ENCODE peak calls at places on chromosomes 5 and 9, in four cellular contexts. A, X, J and U are unnamed samples. For H3K9me3, the result is how much of the 10 kb centered on the place peaks cover.

GRCh38 chr9:34687631-34688030 is 3.4 kb downstream of the CCL19 start:
- DNase-seq in A (no peak), X (no peak), J (no peak), U (no peak)

GRCh38 chr5:35903631-35904203 is 34.7 kb downstream of the CAPSL start:
- DNase-seq in A (no peak), X (no peak), J (no peak), U (no peak)

GRCh38 chr9:121463026-121463827 is 36.4 kb downstream of the GGTA1 start:
- DNase-seq in A (peak), X (peak), J (no peak), U (no peak)

GRCh38 chr5:127941646-127942045 is 141.9 kb upstream of the SLC12A2 start:
- DNase-seq in A (peak), X (no peak), J (peak), U (no peak)

GRCh38 chr9:81984911-81985310 is 3.7 kb upstream of the SPATA31D1 start:
- DNase-seq in A (no peak), X (no peak), J (no peak), U (no peak)

GRCh38 chr5:103929310-103930003 is 366.9 kb upstream of the NUDT12 start:
- DNase-seq in A (no peak), X (no peak), J (no peak), U (no peak)

GRCh38 chr5:133234911-133235310 is 183.1 kb downstream of the HSPA4 start:
- DNase-seq in A (no peak), X (no peak), J (no peak), U (no peak)

GRCh38 chr9:83512621-83513020 is 25.6 kb downstream of the FRMD3 start:
- DNase-seq in A (no peak), X (no peak), J (no peak), U (no peak)

GRCh38 chr9:27165670-27166069 is 56.6 kb downstream of the TEK start:
- DNase-seq in A (no peak), X (no peak), J (no peak), U (no peak)

GRCh38 chr5:176624142-176624541 is 6.2 kb downstream of the SNCB start:
- DNase-seq in A (no peak), X (no peak), J (no peak), U (no peak)

GRCh38 chr5:149425729-149426128 is 46.6 kb upstream of the IL17B start:
- DNase-seq in A (no peak), X (no peak), J (no peak), U (no peak)

GRCh38 chr5:83654427-83654994 is 66.1 kb downstream of the HAPLN1 start:
- DNase-seq in A (no peak), X (no peak), J (no peak), U (no peak)

GRCh38 chr9:121999556-121999955 is 93.6 kb downstream of the TTLL11 start:
- DNase-seq in A (no peak), X (no peak), J (no peak), U (peak)

GRCh38 chr5:158174918-158175663 is 316.1 kb upstream of the CLINT1 start:
- DNase-seq in A (peak), X (peak), J (peak), U (no peak)

GRCh38 chr5:171420429-171421231 is 1.2 kb downstream of the FGF18 start:
- DNase-seq in A (peak), X (peak), J (peak), U (peak)

GRCh38 chr5:14595189-14595588 is 13.6 kb downstream of the OTULINL start:
- DNase-seq in A (no peak), X (no peak), J (no peak), U (no peak)

GRCh38 chr9:122498883-122499288 is 11.7 kb upstream of the OR1J2 start:
- DNase-seq in A (no peak), X (no peak), J (peak), U (no peak)

GRCh38 chr9:19552693-19553092 is 143.9 kb downstream of the ACER2 start:
- DNase-seq in A (no peak), X (no peak), J (no peak), U (no peak)

GRCh38 chr9:2389404-2389803 is 232.2 kb upstream of the VLDLR start:
- DNase-seq in A (no peak), X (no peak), J (no peak), U (no peak)

GRCh38 chr9:21576331-21577189 is 94.4 kb upstream of the IFNE start:
- DNase-seq in A (no peak), X (no peak), J (no peak), U (no peak)
- TF ChIP-seq POLR2AphosphoS5 in A (no peak), X (no peak), J (no peak), U (no peak)

GRCh38 chr9:36250079-36250478 is 8.2 kb downstream of the GNE start:
- DNase-seq in A (no peak), X (no peak), J (no peak), U (no peak)
- H3K9me3 ChIP-seq in A (under half), X (under half), J (under half), U (under half)

GRCh38 chr5:91151947-91152346 is 231.2 kb downstream of the ARRDC3 start:
- DNase-seq in A (peak), X (peak), J (peak), U (no peak)
- TF ChIP-seq POLR2AphosphoS5 in A (peak), X (peak), J (peak), U (no peak)

DNA sequence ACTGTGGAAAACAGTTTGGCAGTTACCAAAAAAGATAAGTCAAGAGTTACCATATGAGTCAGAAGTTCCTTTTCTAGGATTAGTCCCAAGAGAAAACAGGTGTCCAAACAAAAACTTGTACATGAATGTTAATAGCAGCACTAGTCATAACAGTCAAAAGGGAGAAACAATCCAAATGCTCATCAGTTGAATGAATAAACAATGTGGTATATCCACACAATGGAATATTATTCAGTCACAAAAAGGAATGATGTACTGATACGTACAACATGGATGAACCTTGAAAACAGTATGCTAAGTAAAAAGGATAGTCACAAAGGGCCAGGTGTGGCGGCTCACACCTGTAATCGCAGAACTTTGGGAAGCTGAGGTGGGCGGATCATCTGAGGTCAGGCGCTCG is 7.9 kb downstream of the ZNF510 start:
- DNase-seq in A (no peak), X (no peak), J (no peak), U (no peak)
- H3K9me3 ChIP-seq in A (half or more), X (half or more), J (under half), U (under half)

GRCh38 chr5:55530669-55531068 is 4.1 kb downstream of the PLPP1 start:
- DNase-seq in A (no peak), X (no peak), J (peak), U (no peak)
- TF ChIP-seq POLR2AphosphoS5 in A (no peak), X (no peak), J (no peak), U (no peak)

DNA sequence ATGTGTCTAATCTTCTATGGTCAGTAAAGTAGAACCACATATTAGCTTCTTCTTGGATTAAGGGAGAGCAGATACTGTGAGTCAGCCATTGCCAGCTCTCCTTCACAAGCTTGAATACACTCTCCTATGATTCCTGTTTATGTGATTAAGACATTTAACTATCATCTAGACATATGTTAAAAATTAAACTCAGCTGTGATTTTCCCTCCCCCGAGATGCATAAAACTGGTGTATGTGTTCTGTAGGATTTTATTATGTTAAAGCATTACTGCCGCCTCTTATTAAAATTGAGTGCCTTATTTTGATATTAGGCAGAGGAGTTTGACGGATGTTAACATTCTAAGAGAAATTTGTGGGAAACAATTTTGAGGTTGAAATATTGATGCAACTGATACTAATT is 114.6 kb downstream of the ACTBL2 start:
- DNase-seq in A (no peak), X (no peak), J (no peak), U (no peak)
- H3K9me3 ChIP-seq in A (under half), X (under half), J (under half), U (under half)

GRCh38 chr5:39076101-39076756 is 2.0 kb upstream of the RICTOR start:
- DNase-seq in A (no peak), X (no peak), J (no peak), U (no peak)

GRCh38 chr5:39076757-39077475 is 2.7 kb upstream of the RICTOR start:
- DNase-seq in A (no peak), X (no peak), J (no peak), U (no peak)

GRCh38 chr5:39073759-39074008 is 515 bp downstream of the RICTOR start:
- DNase-seq in A (no peak), X (no peak), J (no peak), U (no peak)

GRCh38 chr5:39072915-39073758 is 1.1 kb downstream of the RICTOR start:
- DNase-seq in A (peak), X (peak), J (peak), U (no peak)

GRCh38 chr5:39074009-39074886 is at the start of gene RICTOR:
- DNase-seq in A (peak), X (peak), J (peak), U (no peak)
- TF ChIP-seq POLR2AphosphoS5 in A (peak), X (peak), J (peak), U (peak)

GRCh38 chr5:140767444-140767843 is 18.5 kb upstream of the PCDHA1 start:
- DNase-seq in A (no peak), X (no peak), J (no peak), U (no peak)

GRCh38 chr5:140764177-140765020 is 21.5 kb upstream of the PCDHA1 start:
- DNase-seq in A (no peak), X (no peak), J (no peak), U (no peak)
- H3K9me3 ChIP-seq in A (half or more), X (half or more), J (under half), U (half or more)

GRCh38 chr9:131817073-131817472 is 77.2 kb upstream of the RAPGEF1 start:
- DNase-seq in A (no peak), X (no peak), J (no peak), U (no peak)
- TF ChIP-seq POLR2AphosphoS5 in A (no peak), X (no peak), J (no peak), U (no peak)

DNA sequence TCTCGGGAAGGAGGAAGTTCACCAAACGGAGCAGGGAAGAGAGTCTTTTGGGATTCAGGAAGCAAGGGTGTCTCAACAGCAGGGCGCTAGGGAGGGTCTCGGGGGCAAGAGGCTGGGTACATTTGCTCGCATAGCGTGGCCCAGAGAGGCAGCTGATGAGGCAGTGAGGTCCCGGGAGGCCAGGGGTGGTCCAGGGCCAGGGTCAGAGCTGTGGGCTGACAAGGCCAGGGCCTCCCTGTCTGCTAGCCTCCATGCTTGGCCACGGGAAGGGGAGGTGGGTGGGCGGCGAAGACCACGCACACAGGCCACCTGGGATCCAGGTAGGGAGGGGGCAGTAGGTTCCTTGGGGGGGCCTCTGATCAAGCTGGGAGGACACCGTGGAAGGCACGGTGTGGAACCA is 6.0 kb downstream of the NDOR1 start:
- DNase-seq in A (no peak), X (no peak), J (no peak), U (no peak)
- H3K9me3 ChIP-seq in A (under half), X (under half), J (under half), U (under half)